ENCODE peak calls at places on chromosomes 5 and 9, in eight cellular contexts. V, X, A, B, P, N, I and Z are unnamed samples.

GRCh38 chr9:97696025-97696822 is 916 bp downstream of the XPA start:
- DNase-seq in V (no peak), X (peak; percentile 36), A (peak; percentile 27), B (no peak), P (no peak), N (peak; percentile 11), I (no peak), Z (peak; percentile 51)

GRCh38 chr9:7436754-7437153 is 362.8 kb downstream of the DMAC1 start:
- DNase-seq in V (no peak), X (no peak), A (no peak), B (no peak), P (no peak), N (no peak), I (no peak), Z (no peak)

GRCh38 chr5:31664566-31664965 is 25.6 kb downstream of the PDZD2 start:
- DNase-seq in V (no peak), X (peak; percentile 67), A (peak; percentile 37), B (peak; percentile 28), P (no peak), N (no peak), I (no peak), Z (peak; percentile 5)

GRCh38 chr5:160457255-160457654 is 35.6 kb downstream of the PTTG1 start:
- DNase-seq in V (no peak), X (no peak), A (no peak), B (no peak), P (no peak), N (no peak), I (no peak), Z (no peak)

GRCh38 chr5:160291467-160291866 is 20.9 kb downstream of the CCNJL start:
- DNase-seq in V (no peak), X (no peak), A (no peak), B (peak; percentile 52), P (no peak), N (no peak), I (no peak), Z (no peak)

GRCh38 chr5:135041145-135041587 is 7.1 kb upstream of the PITX1 start:
- DNase-seq in V (no peak), X (no peak), A (no peak), B (no peak), P (no peak), N (no peak), I (no peak), Z (no peak)

GRCh38 chr9:105887679-105888078 is 193.3 kb downstream of the TMEM38B start:
- DNase-seq in V (no peak), X (no peak), A (no peak), B (no peak), P (no peak), N (no peak), I (no peak), Z (no peak)

GRCh38 chr5:77133061-77133758 is 46.1 kb upstream of the ZBED3 start:
- DNase-seq in V (peak; percentile 89), X (peak; percentile 99), A (peak; percentile 100), B (no peak), P (peak; percentile 13), N (peak; percentile 91), I (no peak), Z (peak; percentile 99)

GRCh38 chr9:14321517-14322125 is 7.7 kb upstream of the NFIB start:
- DNase-seq in V (no peak), X (peak; percentile 63), A (peak; percentile 78), B (no peak), P (no peak), N (peak; percentile 21), I (no peak), Z (peak; percentile 43)

GRCh38 chr9:14316574-14317304 is 2.8 kb upstream of the NFIB start:
- DNase-seq in V (no peak), X (no peak), A (no peak), B (no peak), P (no peak), N (no peak), I (no peak), Z (no peak)

GRCh38 chr9:14320272-14321245 is 6.6 kb upstream of the NFIB start:
- DNase-seq in V (no peak), X (peak; percentile 95), A (peak; percentile 99), B (peak; percentile 85), P (no peak), N (peak; percentile 88), I (no peak), Z (peak; percentile 97)

GRCh38 chr9:14317667-14318255 is 3.8 kb upstream of the NFIB start:
- DNase-seq in V (no peak), X (no peak), A (no peak), B (no peak), P (no peak), N (no peak), I (no peak), Z (no peak)

DNA sequence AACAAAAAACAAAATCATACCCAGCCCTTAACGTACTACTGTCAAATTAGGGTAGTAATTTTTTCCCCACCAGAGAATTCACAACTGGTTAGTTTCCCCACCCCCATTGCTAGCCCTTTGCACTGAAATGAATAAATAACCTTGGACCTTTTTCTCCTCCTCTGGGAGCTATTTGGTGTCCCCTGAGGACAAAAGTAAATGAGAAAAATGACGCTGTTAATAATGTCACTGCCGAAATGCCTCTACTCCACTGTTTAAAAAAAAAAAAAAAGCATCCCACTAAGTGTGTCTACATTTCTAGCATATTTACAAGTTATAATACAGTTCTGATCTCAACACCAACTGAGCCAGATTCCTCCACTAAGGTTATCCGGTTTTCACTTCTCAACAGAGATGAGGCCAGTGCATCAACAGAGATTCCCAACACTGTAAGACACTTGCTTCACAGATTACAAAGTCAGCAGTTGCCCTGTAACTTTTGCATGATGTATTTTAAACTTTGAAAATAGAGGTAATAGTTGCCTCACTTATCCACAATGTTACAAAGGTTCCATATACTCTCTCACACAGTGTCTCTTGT is 5.1 kb upstream of the NFIB start:
- DNase-seq in V (no peak), X (no peak), A (no peak), B (no peak), P (no peak), N (no peak), I (no peak), Z (no peak)
- H3K4me3 ChIP-seq in V (no peak overlapping the region), X (no peak overlapping the region), A (no peak overlapping the region), B (no peak overlapping the region), P (no peak overlapping the region), N (peak overlapping the region; percentile 83), I (no peak overlapping the region), Z (no peak overlapping the region)

GRCh38 chr5:943201-943873 is 50.7 kb downstream of the TRIP13 start:
- DNase-seq in V (no peak), X (no peak), A (no peak), B (no peak), P (no peak), N (no peak), I (no peak), Z (no peak)

GRCh38 chr5:944621-944927 is 51.9 kb downstream of the TRIP13 start:
- DNase-seq in V (no peak), X (no peak), A (no peak), B (no peak), P (no peak), N (no peak), I (no peak), Z (no peak)

GRCh38 chr5:945691-946541 is 53.2 kb downstream of the TRIP13 start:
- DNase-seq in V (no peak), X (no peak), A (no peak), B (peak; percentile 20), P (no peak), N (no peak), I (no peak), Z (no peak)

GRCh38 chr5:944992-945685 is 52.5 kb downstream of the TRIP13 start:
- DNase-seq in V (no peak), X (no peak), A (no peak), B (peak; percentile 24), P (no peak), N (no peak), I (no peak), Z (no peak)

DNA sequence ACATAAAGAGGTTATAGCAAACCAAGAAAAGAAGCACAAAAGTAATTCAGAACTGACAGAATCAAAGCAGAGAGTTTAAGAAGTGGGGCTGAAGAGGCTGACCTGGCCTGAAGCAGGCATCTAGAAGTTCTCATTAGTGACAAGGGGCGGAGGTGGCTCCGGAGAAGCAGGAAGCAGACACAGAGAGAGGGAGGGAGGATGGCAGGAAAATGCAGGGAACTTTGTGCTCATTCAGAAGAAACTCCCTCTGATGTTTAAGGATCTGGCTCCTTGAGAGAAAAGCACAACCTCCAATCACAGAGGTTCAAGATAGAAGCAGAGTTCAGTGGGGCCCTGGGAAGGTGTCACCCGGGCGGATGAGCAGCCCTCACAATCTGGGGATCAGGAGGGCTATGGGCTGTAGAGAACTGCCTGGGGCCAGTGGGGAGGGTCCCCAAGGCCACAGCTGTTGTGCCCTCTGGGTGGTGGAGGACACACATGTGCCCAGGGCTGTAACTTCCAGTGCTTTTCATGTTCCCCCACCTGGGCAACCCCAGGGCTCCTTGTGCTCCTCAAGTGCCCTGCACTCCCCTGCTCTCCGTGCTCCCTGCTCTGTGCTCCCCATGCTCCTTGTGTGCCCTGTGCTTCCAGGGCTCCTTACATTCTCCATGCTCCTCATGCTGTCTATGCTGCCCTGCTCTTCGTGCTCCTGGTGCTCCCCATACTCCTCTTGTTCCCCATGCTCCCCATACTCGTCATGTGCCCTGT is 51.4 kb downstream of the TRIP13 start:
- DNase-seq in V (no peak), X (no peak), A (no peak), B (peak; percentile 32), P (no peak), N (no peak), I (no peak), Z (no peak)
- H3K4me3 ChIP-seq in V (no peak overlapping the region), X (no peak overlapping the region), A (no peak overlapping the region), B (no peak overlapping the region), P (no peak overlapping the region), N (no peak overlapping the region), I (no peak overlapping the region), Z (no peak overlapping the region)

DNA sequence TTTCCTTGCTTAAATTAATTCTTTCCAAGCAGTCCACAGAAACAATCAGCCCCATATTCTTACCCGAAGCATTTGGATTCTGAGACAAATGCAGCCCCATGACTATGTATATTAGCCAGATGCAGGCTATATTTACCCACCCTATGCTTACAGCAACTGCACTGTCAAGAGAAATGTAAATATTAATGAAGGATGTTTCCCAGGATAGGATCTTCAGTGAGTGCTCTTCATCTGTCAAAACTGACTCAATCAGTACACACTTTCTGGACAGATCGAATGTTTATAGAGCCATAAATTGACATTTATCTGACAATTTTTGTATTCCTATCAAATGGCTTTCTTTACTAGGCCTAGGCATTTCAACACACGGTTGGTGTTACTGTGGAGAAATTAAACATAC is 725.3 kb upstream of the SEMA6A start:
- DNase-seq in V (no peak), X (no peak), A (no peak), B (no peak), P (no peak), N (no peak), I (no peak), Z (no peak)
- H3K4me3 ChIP-seq in V (no peak overlapping the region), X (no peak overlapping the region), A (no peak overlapping the region), B (no peak overlapping the region), P (no peak overlapping the region), N (no peak overlapping the region), I (no peak overlapping the region), Z (no peak overlapping the region)

DNA sequence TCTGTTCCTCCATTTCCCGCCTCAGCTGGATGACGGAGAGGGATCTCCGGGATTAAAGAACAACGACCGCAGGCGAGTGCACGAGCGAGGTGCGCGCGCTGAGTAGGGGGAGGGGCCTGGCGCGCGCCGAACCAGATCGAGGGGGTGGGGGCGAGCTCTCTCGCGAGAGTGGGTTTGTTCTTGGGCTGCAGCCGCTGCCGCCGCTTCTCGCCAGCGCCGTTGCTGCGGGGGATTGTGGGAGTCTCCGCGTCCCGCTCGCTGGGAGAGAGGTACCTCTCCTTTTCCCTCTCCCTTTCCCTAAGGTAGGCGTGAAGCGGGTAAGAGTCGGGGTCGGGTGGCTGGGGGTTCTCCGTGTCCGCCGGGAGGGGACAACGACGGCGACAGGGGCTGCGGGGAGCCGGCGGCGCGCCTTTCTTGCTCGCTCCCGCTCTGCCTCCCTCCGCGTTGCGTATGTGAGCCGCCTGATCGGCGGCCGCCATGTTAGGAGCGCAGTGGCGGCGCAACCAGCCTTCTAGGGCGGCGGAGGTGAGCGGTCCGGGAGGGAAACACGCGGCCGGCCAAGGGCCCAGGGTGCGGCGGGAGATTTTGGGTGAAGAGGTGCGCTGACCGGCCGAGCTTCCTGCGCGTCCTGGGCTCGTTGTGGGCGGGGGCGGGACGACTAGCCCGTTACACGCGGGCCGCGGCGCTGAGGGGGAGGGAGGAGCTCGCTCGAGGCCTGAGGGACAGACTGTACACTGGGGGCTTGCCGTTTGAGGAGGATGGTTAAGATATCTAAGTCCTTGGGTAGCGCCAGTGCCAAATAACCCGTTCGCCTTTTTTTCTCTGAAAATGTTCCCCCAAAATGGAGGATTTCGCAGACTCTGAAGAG is at the start of gene MATR3:
- DNase-seq in V (peak; percentile 94), X (peak; percentile 94), A (peak; percentile 95), B (peak; percentile 96), P (peak; percentile 73), N (peak; percentile 98), I (peak; percentile 83), Z (peak; percentile 98)
- H3K4me3 ChIP-seq in V (peak within 1 kb of the TSS; percentile 88), X (peak within 1 kb of the TSS; percentile 80), A (peak within 1 kb of the TSS; percentile 79), B (peak within 1 kb of the TSS; percentile 86), P (peak within 1 kb of the TSS; percentile 79), N (peak within 1 kb of the TSS; percentile 91), I (peak within 1 kb of the TSS; percentile 87), Z (peak within 1 kb of the TSS; percentile 93)